ENCODE peak calls at places on chromosomes 16 and 17, in four cellular contexts. One of them, this sample, is unnamed.
A peak's percentile ranks its signal among the peaks of the same experiment; 100 is the strongest.

GRCh38 chr17:57142925-57143324 is 57.9 kb downstream of the AKAP1 start:
- DNase-seq in NCI-H748 treated with DMSO at 0.1 percent for 48 hours: no peak
- DNase-seq in DMS79: no peak
- DNase-seq in stimulated activated CD4-positive, alpha-beta T cell treated with anti-CD3 and anti-CD28 coated beads, TNF-alpha, amount 100 ng/mL, for 24 hours: no peak
- DNase-seq in this sample: no peak

GRCh38 chr16:57609541-57610401 is 18.7 kb upstream of the ADGRG1 start:
- DNase-seq in NCI-H748 treated with DMSO at 0.1 percent for 48 hours: no peak
- DNase-seq in stimulated activated CD4-positive, alpha-beta T cell treated with anti-CD3 and anti-CD28 coated beads, TNF-alpha, amount 100 ng/mL, for 24 hours: peak; percentile 52
- DNase-seq in DMS79: no peak
- DNase-seq in this sample: peak; percentile 30

GRCh38 chr17:44921122-44921882 is 6.0 kb upstream of the GFAP start:
- DNase-seq in stimulated activated CD4-positive, alpha-beta T cell treated with anti-CD3 and anti-CD28 coated beads, TNF-alpha, amount 100 ng/mL, for 24 hours: no peak
- DNase-seq in DMS79: no peak
- DNase-seq in NCI-H748 treated with DMSO at 0.1 percent for 48 hours: no peak
- DNase-seq in this sample: peak; percentile 81

GRCh38 chr17:57624390-57624789 is 120.7 kb downstream of the CCDC182 start:
- DNase-seq in NCI-H748 treated with DMSO at 0.1 percent for 48 hours: no peak
- DNase-seq in stimulated activated CD4-positive, alpha-beta T cell treated with anti-CD3 and anti-CD28 coated beads, TNF-alpha, amount 100 ng/mL, for 24 hours: no peak
- DNase-seq in DMS79: no peak
- DNase-seq in this sample: no peak

GRCh38 chr16:58449768-58450167 is 50.2 kb upstream of the NDRG4 start:
- DNase-seq in stimulated activated CD4-positive, alpha-beta T cell treated with anti-CD3 and anti-CD28 coated beads, TNF-alpha, amount 100 ng/mL, for 24 hours: no peak
- DNase-seq in NCI-H748 treated with DMSO at 0.1 percent for 48 hours: no peak
- DNase-seq in DMS79: no peak
- DNase-seq in this sample: no peak

GRCh38 chr17:78985395-78985794 is 5.7 kb upstream of the LGALS3BP start:
- DNase-seq in NCI-H748 treated with DMSO at 0.1 percent for 48 hours: no peak
- DNase-seq in DMS79: no peak
- DNase-seq in stimulated activated CD4-positive, alpha-beta T cell treated with anti-CD3 and anti-CD28 coated beads, TNF-alpha, amount 100 ng/mL, for 24 hours: no peak
- DNase-seq in this sample: no peak

GRCh38 chr17:37774508-37774907 is 29.6 kb upstream of the HNF1B start:
- DNase-seq in NCI-H748 treated with DMSO at 0.1 percent for 48 hours: no peak
- DNase-seq in DMS79: no peak
- DNase-seq in stimulated activated CD4-positive, alpha-beta T cell treated with anti-CD3 and anti-CD28 coated beads, TNF-alpha, amount 100 ng/mL, for 24 hours: no peak
- DNase-seq in this sample: no peak

GRCh38 chr16:66933776-66934137 is 445 bp downstream of the CIAO2B start:
- DNase-seq in DMS79: no peak
- DNase-seq in NCI-H748 treated with DMSO at 0.1 percent for 48 hours: no peak
- DNase-seq in stimulated activated CD4-positive, alpha-beta T cell treated with anti-CD3 and anti-CD28 coated beads, TNF-alpha, amount 100 ng/mL, for 24 hours: peak; percentile 21
- DNase-seq in this sample: no peak

GRCh38 chr17:45942284-45942683 is 47.9 kb downstream of the MAPT start:
- DNase-seq in stimulated activated CD4-positive, alpha-beta T cell treated with anti-CD3 and anti-CD28 coated beads, TNF-alpha, amount 100 ng/mL, for 24 hours: no peak
- DNase-seq in NCI-H748 treated with DMSO at 0.1 percent for 48 hours: no peak
- DNase-seq in DMS79: no peak
- DNase-seq in this sample: peak; percentile 54

GRCh38 chr17:61422116-61422799 is 22.6 kb downstream of the TBX2 start:
- DNase-seq in DMS79: no peak
- DNase-seq in NCI-H748 treated with DMSO at 0.1 percent for 48 hours: no peak
- DNase-seq in stimulated activated CD4-positive, alpha-beta T cell treated with anti-CD3 and anti-CD28 coated beads, TNF-alpha, amount 100 ng/mL, for 24 hours: no peak
- DNase-seq in this sample: no peak

GRCh38 chr17:61250335-61250890 is 149.2 kb upstream of the TBX2 start:
- DNase-seq in DMS79: no peak
- DNase-seq in NCI-H748 treated with DMSO at 0.1 percent for 48 hours: no peak
- DNase-seq in stimulated activated CD4-positive, alpha-beta T cell treated with anti-CD3 and anti-CD28 coated beads, TNF-alpha, amount 100 ng/mL, for 24 hours: no peak
- DNase-seq in this sample: no peak

GRCh38 chr16:54928016-54928356 is 2.7 kb upstream of the IRX5 start:
- DNase-seq in stimulated activated CD4-positive, alpha-beta T cell treated with anti-CD3 and anti-CD28 coated beads, TNF-alpha, amount 100 ng/mL, for 24 hours: no peak
- DNase-seq in NCI-H748 treated with DMSO at 0.1 percent for 48 hours: peak; percentile 16
- DNase-seq in DMS79: no peak
- DNase-seq in this sample: no peak

GRCh38 chr16:57023541-57024249 is 34.3 kb downstream of the NLRC5 start:
- DNase-seq in NCI-H748 treated with DMSO at 0.1 percent for 48 hours: no peak
- DNase-seq in stimulated activated CD4-positive, alpha-beta T cell treated with anti-CD3 and anti-CD28 coated beads, TNF-alpha, amount 100 ng/mL, for 24 hours: peak; percentile 49
- DNase-seq in DMS79: no peak
- DNase-seq in this sample: no peak

GRCh38 chr17:4679652-4680051 is 24.3 kb downstream of the PELP1 start:
- DNase-seq in stimulated activated CD4-positive, alpha-beta T cell treated with anti-CD3 and anti-CD28 coated beads, TNF-alpha, amount 100 ng/mL, for 24 hours: no peak
- DNase-seq in DMS79: no peak
- DNase-seq in NCI-H748 treated with DMSO at 0.1 percent for 48 hours: no peak
- DNase-seq in this sample: no peak

GRCh38 chr17:45235071-45236001 is 13.7 kb downstream of the FMNL1 start:
- DNase-seq in NCI-H748 treated with DMSO at 0.1 percent for 48 hours: peak; percentile 53
- DNase-seq in DMS79: no peak
- DNase-seq in stimulated activated CD4-positive, alpha-beta T cell treated with anti-CD3 and anti-CD28 coated beads, TNF-alpha, amount 100 ng/mL, for 24 hours: no peak
- DNase-seq in this sample: peak; percentile 81

GRCh38 chr16:64276646-64277045 is 845.2 kb downstream of the CDH11 start:
- DNase-seq in stimulated activated CD4-positive, alpha-beta T cell treated with anti-CD3 and anti-CD28 coated beads, TNF-alpha, amount 100 ng/mL, for 24 hours: no peak
- DNase-seq in DMS79: no peak
- DNase-seq in NCI-H748 treated with DMSO at 0.1 percent for 48 hours: no peak
- DNase-seq in this sample: no peak

GRCh38 chr16:88815901-88816589 is 4.3 kb upstream of the APRT start:
- DNase-seq in NCI-H748 treated with DMSO at 0.1 percent for 48 hours: peak; percentile 10
- DNase-seq in stimulated activated CD4-positive, alpha-beta T cell treated with anti-CD3 and anti-CD28 coated beads, TNF-alpha, amount 100 ng/mL, for 24 hours: no peak
- DNase-seq in DMS79: no peak
- DNase-seq in this sample: peak; percentile 86

GRCh38 chr16:9102379-9102778 is 10.9 kb downstream of the HAPSTR1 start:
- DNase-seq in NCI-H748 treated with DMSO at 0.1 percent for 48 hours: no peak
- DNase-seq in DMS79: no peak
- DNase-seq in stimulated activated CD4-positive, alpha-beta T cell treated with anti-CD3 and anti-CD28 coated beads, TNF-alpha, amount 100 ng/mL, for 24 hours: no peak
- DNase-seq in this sample: no peak

GRCh38 chr17:571224-571623 is 143.4 kb downstream of the VPS53 start:
- DNase-seq in DMS79: no peak
- DNase-seq in NCI-H748 treated with DMSO at 0.1 percent for 48 hours: no peak
- DNase-seq in stimulated activated CD4-positive, alpha-beta T cell treated with anti-CD3 and anti-CD28 coated beads, TNF-alpha, amount 100 ng/mL, for 24 hours: no peak
- DNase-seq in this sample: no peak

GRCh38 chr16:1564325-1564724 is 30.9 kb downstream of the TMEM204 start:
- DNase-seq in stimulated activated CD4-positive, alpha-beta T cell treated with anti-CD3 and anti-CD28 coated beads, TNF-alpha, amount 100 ng/mL, for 24 hours: no peak
- DNase-seq in DMS79: no peak
- DNase-seq in NCI-H748 treated with DMSO at 0.1 percent for 48 hours: no peak
- DNase-seq in this sample: peak; percentile 59

GRCh38 chr16:87572959-87573358 is 29.3 kb upstream of the JPH3 start:
- DNase-seq in stimulated activated CD4-positive, alpha-beta T cell treated with anti-CD3 and anti-CD28 coated beads, TNF-alpha, amount 100 ng/mL, for 24 hours: no peak
- DNase-seq in DMS79: no peak
- DNase-seq in NCI-H748 treated with DMSO at 0.1 percent for 48 hours: no peak
- DNase-seq in this sample: no peak

GRCh38 chr16:47045459-47045858 is 72.0 kb upstream of the DNAJA2 start:
- DNase-seq in stimulated activated CD4-positive, alpha-beta T cell treated with anti-CD3 and anti-CD28 coated beads, TNF-alpha, amount 100 ng/mL, for 24 hours: no peak
- DNase-seq in DMS79: peak; percentile 5
- DNase-seq in NCI-H748 treated with DMSO at 0.1 percent for 48 hours: no peak
- DNase-seq in this sample: no peak

GRCh38 chr17:20010099-20010863 is 1.1 kb downstream of the SPECC1 start:
- DNase-seq in DMS79: peak; percentile 37
- DNase-seq in NCI-H748 treated with DMSO at 0.1 percent for 48 hours: peak; percentile 59
- DNase-seq in stimulated activated CD4-positive, alpha-beta T cell treated with anti-CD3 and anti-CD28 coated beads, TNF-alpha, amount 100 ng/mL, for 24 hours: no peak
- DNase-seq in this sample: peak; percentile 64

GRCh38 chr16:84785843-84786538 is 33.8 kb upstream of the CRISPLD2 start:
- DNase-seq in DMS79: peak; percentile 62
- DNase-seq in stimulated activated CD4-positive, alpha-beta T cell treated with anti-CD3 and anti-CD28 coated beads, TNF-alpha, amount 100 ng/mL, for 24 hours: no peak
- DNase-seq in NCI-H748 treated with DMSO at 0.1 percent for 48 hours: peak; percentile 65
- DNase-seq in this sample: peak; percentile 79

GRCh38 chr17:78173025-78173715 is 4.8 kb downstream of the SYNGR2 start:
- DNase-seq in DMS79: no peak
- DNase-seq in NCI-H748 treated with DMSO at 0.1 percent for 48 hours: no peak
- DNase-seq in stimulated activated CD4-positive, alpha-beta T cell treated with anti-CD3 and anti-CD28 coated beads, TNF-alpha, amount 100 ng/mL, for 24 hours: no peak
- DNase-seq in this sample: no peak

GRCh38 chr16:30997887-30998711 is 12.3 kb downstream of the STX1B start:
- DNase-seq in DMS79: no peak
- DNase-seq in stimulated activated CD4-positive, alpha-beta T cell treated with anti-CD3 and anti-CD28 coated beads, TNF-alpha, amount 100 ng/mL, for 24 hours: no peak
- DNase-seq in NCI-H748 treated with DMSO at 0.1 percent for 48 hours: no peak
- DNase-seq in this sample: no peak

GRCh38 chr16:85990861-85991301 is 91.9 kb downstream of the IRF8 start:
- DNase-seq in NCI-H748 treated with DMSO at 0.1 percent for 48 hours: no peak
- DNase-seq in DMS79: no peak
- DNase-seq in stimulated activated CD4-positive, alpha-beta T cell treated with anti-CD3 and anti-CD28 coated beads, TNF-alpha, amount 100 ng/mL, for 24 hours: no peak
- DNase-seq in this sample: no peak

GRCh38 chr16:52035406-52035805 is 511.5 kb downstream of the TOX3 start:
- DNase-seq in stimulated activated CD4-positive, alpha-beta T cell treated with anti-CD3 and anti-CD28 coated beads, TNF-alpha, amount 100 ng/mL, for 24 hours: no peak
- DNase-seq in DMS79: no peak
- DNase-seq in NCI-H748 treated with DMSO at 0.1 percent for 48 hours: no peak
- DNase-seq in this sample: no peak

GRCh38 chr16:89827383-89828198 is 684 bp upstream of the SPIRE2 start:
- DNase-seq in NCI-H748 treated with DMSO at 0.1 percent for 48 hours: no peak
- DNase-seq in DMS79: no peak
- DNase-seq in stimulated activated CD4-positive, alpha-beta T cell treated with anti-CD3 and anti-CD28 coated beads, TNF-alpha, amount 100 ng/mL, for 24 hours: no peak
- DNase-seq in this sample: peak; percentile 79

GRCh38 chr17:49691677-49692191 is 13.8 kb upstream of the SPOP start:
- DNase-seq in NCI-H748 treated with DMSO at 0.1 percent for 48 hours: no peak
- DNase-seq in stimulated activated CD4-positive, alpha-beta T cell treated with anti-CD3 and anti-CD28 coated beads, TNF-alpha, amount 100 ng/mL, for 24 hours: no peak
- DNase-seq in DMS79: no peak
- DNase-seq in this sample: no peak

GRCh38 chr17:7383742-7384488 is 3.0 kb downstream of the TNK1 start:
- DNase-seq in stimulated activated CD4-positive, alpha-beta T cell treated with anti-CD3 and anti-CD28 coated beads, TNF-alpha, amount 100 ng/mL, for 24 hours: peak; percentile 63
- DNase-seq in DMS79: peak; percentile 78
- DNase-seq in NCI-H748 treated with DMSO at 0.1 percent for 48 hours: peak; percentile 85
- DNase-seq in this sample: peak; percentile 95

GRCh38 chr16:84851192-84852127 is 31.7 kb downstream of the CRISPLD2 start:
- DNase-seq in NCI-H748 treated with DMSO at 0.1 percent for 48 hours: peak; percentile 44
- DNase-seq in stimulated activated CD4-positive, alpha-beta T cell treated with anti-CD3 and anti-CD28 coated beads, TNF-alpha, amount 100 ng/mL, for 24 hours: no peak
- DNase-seq in DMS79: peak; percentile 71
- DNase-seq in this sample: no peak

GRCh38 chr16:82633964-82634600 is 7.3 kb downstream of the CDH13 start:
- DNase-seq in NCI-H748 treated with DMSO at 0.1 percent for 48 hours: peak; percentile 6
- DNase-seq in DMS79: no peak
- DNase-seq in stimulated activated CD4-positive, alpha-beta T cell treated with anti-CD3 and anti-CD28 coated beads, TNF-alpha, amount 100 ng/mL, for 24 hours: no peak
- DNase-seq in this sample: no peak

GRCh38 chr17:4777969-4778760 is 6.5 kb downstream of the TM4SF5 start:
- DNase-seq in DMS79: no peak
- DNase-seq in stimulated activated CD4-positive, alpha-beta T cell treated with anti-CD3 and anti-CD28 coated beads, TNF-alpha, amount 100 ng/mL, for 24 hours: no peak
- DNase-seq in NCI-H748 treated with DMSO at 0.1 percent for 48 hours: no peak
- DNase-seq in this sample: no peak

This sample was measured in SK-N-SH.